ENCODE peak calls at places on chromosome 20, in four cellular contexts. Z is adrenal gland, L is bronchial epithelial cell, F is pancreas. Q is an unnamed sample.

GRCh38 chr20:10469599-10469998 is 34.5 kb downstream of the SLX4IP start:
- DNase-seq in Z (peak; percentile 47), L (peak; percentile 77), F (no peak), Q (peak; percentile 49)

GRCh38 chr20:43941476-43942212 is 27.0 kb downstream of the TOX2 start:
- DNase-seq in Z (no peak), L (peak; percentile 64), F (no peak), Q (peak; percentile 47)

GRCh38 chr20:39049684-39050554 is 87.8 kb downstream of the DHX35 start:
- DNase-seq in Z (peak; percentile 80), L (peak; percentile 32), F (peak; percentile 70), Q (peak; percentile 87)

GRCh38 chr20:59326188-59326587 is 25.8 kb downstream of the EDN3 start:
- DNase-seq in Z (no peak), L (no peak), F (no peak), Q (no peak)

GRCh38 chr20:32908334-32909292 is 49.9 kb downstream of the EFCAB8 start:
- DNase-seq in Z (no peak), L (no peak), F (no peak), Q (no peak)

GRCh38 chr20:62142252-62143117 is 709 bp downstream of the PSMA7 start:
- DNase-seq in Z (no peak), L (no peak), F (no peak), Q (peak; percentile 19)

GRCh38 chr20:63103402-63104311 is 96.9 kb upstream of the BHLHE23 start:
- DNase-seq in Z (no peak), L (no peak), F (no peak), Q (no peak)

GRCh38 chr20:58731192-58731591 is 38.6 kb downstream of the NPEPL1 start:
- DNase-seq in Z (no peak), L (no peak), F (no peak), Q (no peak)

GRCh38 chr20:63635431-63636141 is 8.7 kb upstream of the GMEB2 start:
- DNase-seq in Z (no peak), L (no peak), F (no peak), Q (peak; percentile 85)

GRCh38 chr20:42118409-42119125 is 500.4 kb upstream of the CHD6 start:
- DNase-seq in Z (no peak), L (no peak), F (no peak), Q (no peak)

GRCh38 chr20:17992224-17992637 is 23.4 kb downstream of the MGME1 start:
- DNase-seq in Z (no peak), L (no peak), F (no peak), Q (peak; percentile 60)

GRCh38 chr20:9467995-9468394 is 46.4 kb upstream of the LAMP5 start:
- DNase-seq in Z (no peak), L (no peak), F (no peak), Q (peak; percentile 25)

GRCh38 chr20:46011631-46012482 is 3.1 kb downstream of the MMP9 start:
- DNase-seq in Z (peak; percentile 84), L (peak; percentile 50), F (no peak), Q (peak; percentile 65)

GRCh38 chr20:5630071-5630470 is 120.1 kb upstream of the SHLD1 start:
- DNase-seq in Z (no peak), L (no peak), F (no peak), Q (no peak)

GRCh38 chr20:31894980-31895675 is 24.7 kb downstream of the TTLL9 start:
- DNase-seq in Z (peak; percentile 84), L (peak; percentile 63), F (peak; percentile 12), Q (peak; percentile 88)

GRCh38 chr20:18314786-18315406 is 26.6 kb downstream of the ZNF133 start:
- DNase-seq in Z (no peak), L (peak; percentile 100), F (no peak), Q (no peak)

GRCh38 chr20:2751868-2752630 is 48.4 kb downstream of the CPXM1 start:
- DNase-seq in Z (no peak), L (no peak), F (no peak), Q (no peak)

GRCh38 chr20:2751347-2751867 is 49.0 kb downstream of the CPXM1 start:
- DNase-seq in Z (no peak), L (no peak), F (no peak), Q (no peak)

GRCh38 chr20:2749951-2750342 is 50.5 kb downstream of the CPXM1 start:
- DNase-seq in Z (no peak), L (no peak), F (no peak), Q (no peak)

GRCh38 chr20:2749343-2749950 is 51.0 kb downstream of the CPXM1 start:
- DNase-seq in Z (no peak), L (no peak), F (no peak), Q (no peak)

DNA sequence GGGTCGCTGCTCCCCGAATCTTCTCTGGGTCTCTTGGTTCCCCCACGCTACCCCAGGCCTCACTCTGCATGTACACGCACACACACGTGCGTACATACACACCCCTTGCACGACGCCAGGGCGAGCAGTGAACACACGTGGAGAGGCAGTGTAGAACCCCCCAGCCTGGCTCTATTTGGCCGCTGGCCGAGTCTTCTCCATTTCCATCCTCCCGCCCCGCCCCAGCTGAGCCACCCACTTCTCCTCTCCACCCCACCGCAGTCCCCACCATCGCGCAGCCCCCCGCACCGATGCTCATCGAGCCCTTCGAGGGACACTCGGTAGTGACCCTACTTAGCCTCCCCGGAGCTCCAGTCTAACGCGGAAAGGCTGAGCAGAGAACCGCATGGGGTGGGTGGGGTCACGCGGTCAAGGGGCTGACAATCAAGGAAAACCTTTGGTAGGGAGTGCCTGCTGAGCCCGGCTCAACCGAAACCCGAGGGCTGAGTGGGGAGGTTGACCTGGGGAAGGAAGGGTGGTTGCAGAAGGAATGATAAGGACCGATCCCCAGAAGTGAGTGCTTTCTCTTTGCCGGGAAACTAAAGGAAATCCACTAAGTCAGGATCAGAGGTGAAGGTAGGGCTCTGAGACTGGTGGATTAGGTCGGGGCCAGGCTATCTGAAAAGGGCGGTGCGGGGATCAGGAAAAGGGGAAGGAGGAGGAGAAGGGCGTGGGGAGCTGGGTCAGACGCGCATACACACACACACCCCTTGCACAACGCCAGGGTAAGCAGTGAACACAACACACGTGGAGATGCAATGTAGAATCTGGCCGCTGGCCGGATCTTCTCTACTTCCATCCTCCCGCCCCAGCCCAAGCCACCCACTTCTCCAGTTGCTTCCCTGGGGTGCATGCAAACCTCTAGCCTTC is 49.8 kb downstream of the CPXM1 start:
- DNase-seq in Z (peak; percentile 52), L (peak; percentile 25), F (no peak), Q (no peak)
- H3K4me3 ChIP-seq in Z (no peak overlapping the region), L (no peak overlapping the region), F (peak overlapping the region; percentile 3), Q (no peak overlapping the region)

GRCh38 chr20:35294293-35294685 is 2.1 kb upstream of the FAM83C start:
- DNase-seq in Z (no peak), L (no peak), F (no peak), Q (no peak)

GRCh38 chr20:35296101-35296554 is 3.9 kb upstream of the FAM83C start:
- DNase-seq in Z (no peak), L (no peak), F (no peak), Q (no peak)

GRCh38 chr20:35295058-35295457 is 2.8 kb upstream of the FAM83C start:
- DNase-seq in Z (no peak), L (no peak), F (no peak), Q (no peak)

GRCh38 chr20:35297153-35297552 is 4.9 kb upstream of the FAM83C start:
- DNase-seq in Z (no peak), L (no peak), F (no peak), Q (no peak)

GRCh38 chr20:35295674-35296073 is 3.4 kb upstream of the FAM83C start:
- DNase-seq in Z (no peak), L (no peak), F (no peak), Q (no peak)
- TF ChIP-seq CTCF in Z (no peak), L (no peak), F (no peak), Q (no peak)

DNA sequence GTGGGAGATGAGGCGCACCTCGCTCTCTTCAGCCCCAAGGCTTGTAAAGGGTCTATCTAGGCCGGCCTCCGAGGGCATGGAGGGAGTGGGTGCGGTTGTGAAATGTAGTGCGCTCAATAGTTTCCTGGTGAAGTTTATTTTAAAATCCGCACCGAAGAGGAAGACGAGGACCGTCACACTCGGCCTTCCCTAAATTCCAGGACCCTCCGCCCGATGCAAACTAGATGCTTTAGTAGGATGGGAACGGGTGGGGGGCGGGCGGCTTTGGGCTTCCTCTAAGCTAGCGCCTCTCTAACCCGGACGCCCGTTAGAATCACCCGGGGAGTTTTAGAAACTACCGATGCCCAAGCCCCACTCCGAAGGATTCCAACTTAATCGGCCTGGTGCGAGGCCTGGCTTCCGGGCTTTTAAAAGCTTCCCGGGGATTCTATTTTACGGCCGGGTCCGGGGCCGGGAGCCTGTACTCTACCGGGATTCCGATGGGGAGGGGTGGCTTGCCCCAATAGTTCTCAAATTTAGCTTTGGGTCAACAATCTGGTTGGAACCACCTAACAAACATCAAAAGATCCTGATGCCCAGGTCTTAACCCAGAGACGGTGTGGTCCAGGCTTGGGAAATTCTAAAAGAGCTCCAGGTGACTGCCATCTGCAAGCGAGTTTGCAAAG is 548 bp upstream of the BCAS4 start:
- DNase-seq in Z (peak; percentile 31), L (no peak), F (peak; percentile 13), Q (no peak)
- H3K4me3 ChIP-seq in Z (no peak overlapping the region), L (no peak overlapping the region), F (peak overlapping the region; percentile 73), Q (peak overlapping the region; percentile 46)

GRCh38 chr20:4263011-4263410 is 247.7 kb upstream of the RNF24 start:
- DNase-seq in Z (no peak), L (no peak), F (no peak), Q (no peak)
- TF ChIP-seq CTCF in Z (no peak), L (no peak), F (no peak), Q (no peak)

GRCh38 chr20:22305391-22305790 is 279.0 kb downstream of the FOXA2 start:
- DNase-seq in Z (no peak), L (no peak), F (no peak), Q (no peak)
- H3K4me3 ChIP-seq in Z (no peak overlapping the region), L (no peak overlapping the region), F (no peak overlapping the region), Q (no peak overlapping the region)

Q was measured in GM12865.